ENCODE peak calls at places on chromosomes 16 and 17, in nine cellular contexts. K, Y, J, N, A, B, I, E and T are unnamed samples.

GRCh38 chr17:34683390-34683789 is 104.0 kb downstream of the TMEM132E start:
- DNase-seq in K (no peak), Y (no peak), J (no peak), N (no peak), A (no peak), B (no peak), I (no peak), E (no peak), T (no peak)

GRCh38 chr16:79317521-79317920 is 283.0 kb downstream of the MAF start:
- DNase-seq in K (no peak), Y (no peak), J (no peak), N (no peak), A (no peak), B (no peak), I (no peak), E (no peak), T (no peak)

GRCh38 chr17:58224315-58224714 is 5.3 kb upstream of the MKS1 start:
- DNase-seq in K (no peak), Y (no peak), J (peak), N (peak), A (no peak), B (no peak), I (peak), E (peak), T (no peak)

GRCh38 chr16:8943001-8943763 is 20.5 kb downstream of the USP7 start:
- DNase-seq in K (no peak), Y (no peak), J (no peak), N (no peak), A (no peak), B (no peak), I (no peak), E (no peak), T (no peak)

GRCh38 chr17:28338056-28338768 is 2.7 kb downstream of the TNFAIP1 start:
- DNase-seq in K (no peak), Y (no peak), J (no peak), N (peak), A (no peak), B (no peak), I (peak), E (peak), T (no peak)

GRCh38 chr16:85615852-85616607 is 2.9 kb downstream of the GSE1 start:
- DNase-seq in K (no peak), Y (peak), J (peak), N (peak), A (peak), B (peak), I (peak), E (peak), T (no peak)

GRCh38 chr17:5676012-5676411 is 91.7 kb upstream of the NLRP1 start:
- DNase-seq in K (no peak), Y (no peak), J (no peak), N (no peak), A (no peak), B (no peak), I (no peak), E (no peak), T (no peak)

GRCh38 chr17:31561469-31562412 is 170.3 kb downstream of the RAB11FIP4 start:
- DNase-seq in K (no peak), Y (peak), J (no peak), N (no peak), A (no peak), B (no peak), I (no peak), E (peak), T (no peak)

GRCh38 chr16:27712251-27712711 is 162.3 kb downstream of the KATNIP start:
- DNase-seq in K (no peak), Y (no peak), J (no peak), N (no peak), A (no peak), B (no peak), I (no peak), E (no peak), T (no peak)

GRCh38 chr17:39739020-39739884 is 1.5 kb downstream of the GRB7 start:
- DNase-seq in K (peak), Y (peak), J (peak), N (peak), A (no peak), B (peak), I (no peak), E (peak), T (no peak)

GRCh38 chr17:45719335-45720071 is 64.6 kb upstream of the CRHR1 start:
- DNase-seq in K (peak), Y (no peak), J (peak), N (peak), A (no peak), B (peak), I (peak), E (peak), T (peak)
- TF ChIP-seq CTCF in K (peak), Y (no peak), J (peak), N (peak), A (no peak), B (peak), I (peak), E (peak), T (peak)

DNA sequence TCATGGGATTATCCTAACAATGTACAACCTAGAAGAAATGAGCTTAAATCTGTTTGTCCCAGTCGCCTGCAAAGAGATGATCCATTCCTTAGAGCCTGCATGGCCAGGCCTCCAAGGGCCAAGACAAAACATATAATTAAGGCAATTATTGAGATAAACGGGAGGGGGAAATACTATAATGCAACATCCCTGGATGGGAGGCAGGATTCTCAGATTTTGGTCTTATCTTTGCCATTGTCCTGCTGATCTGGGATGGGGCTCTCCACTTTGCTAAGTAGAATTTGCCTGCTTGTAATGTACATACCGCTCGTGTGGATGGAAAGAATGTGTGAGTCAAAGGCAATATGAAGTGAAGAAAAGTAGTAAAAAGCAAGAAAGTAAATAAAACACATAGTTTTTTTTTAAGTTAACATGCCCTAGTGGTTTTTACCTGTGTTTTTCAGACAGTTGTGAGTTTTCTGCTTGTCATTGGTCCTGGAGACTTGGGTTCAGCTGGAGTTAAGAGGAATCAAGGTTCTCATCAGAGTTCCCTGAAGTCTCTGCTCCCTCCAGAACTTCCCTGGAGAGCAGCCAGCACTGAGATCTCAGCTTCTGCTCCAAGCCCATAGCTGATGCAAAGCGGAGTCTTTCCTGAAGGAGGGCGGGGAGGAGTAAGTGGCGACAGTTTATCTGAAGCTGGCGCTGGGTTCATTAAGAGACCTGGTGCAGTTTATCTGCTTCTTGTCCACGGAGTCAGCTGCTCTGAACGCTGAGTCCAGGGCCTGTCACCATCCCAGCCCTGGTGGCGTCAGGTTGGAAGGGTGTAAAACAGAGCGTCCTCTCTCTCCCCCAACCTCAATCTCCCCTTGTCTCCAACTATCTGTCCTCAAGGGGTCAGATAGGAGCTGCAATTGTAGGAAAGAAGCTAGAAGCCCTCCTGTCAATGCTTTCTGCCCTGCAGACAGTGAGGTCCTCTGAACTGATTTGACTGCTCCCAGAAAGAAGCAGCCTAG is 30.1 kb downstream of the HOXB1 start:
- DNase-seq in K (no peak), Y (no peak), J (no peak), N (no peak), A (no peak), B (no peak), I (no peak), E (peak), T (no peak)
- TF ChIP-seq CTCF in K (no peak), Y (no peak), J (no peak), N (no peak), A (no peak), B (no peak), I (peak), E (no peak), T (no peak)

GRCh38 chr16:19940195-19940594 is 55.5 kb upstream of the GPRC5B start:
- DNase-seq in K (no peak), Y (no peak), J (no peak), N (no peak), A (no peak), B (no peak), I (no peak), E (no peak), T (no peak)

GRCh38 chr16:19938536-19938935 is 53.9 kb upstream of the GPRC5B start:
- DNase-seq in K (no peak), Y (no peak), J (no peak), N (no peak), A (no peak), B (no peak), I (no peak), E (no peak), T (no peak)

GRCh38 chr16:19936431-19936830 is 51.8 kb upstream of the GPRC5B start:
- DNase-seq in K (no peak), Y (no peak), J (no peak), N (no peak), A (no peak), B (no peak), I (no peak), E (no peak), T (no peak)

GRCh38 chr16:19933740-19934139 is 49.1 kb upstream of the GPRC5B start:
- DNase-seq in K (no peak), Y (no peak), J (no peak), N (no peak), A (no peak), B (no peak), I (no peak), E (no peak), T (no peak)

DNA sequence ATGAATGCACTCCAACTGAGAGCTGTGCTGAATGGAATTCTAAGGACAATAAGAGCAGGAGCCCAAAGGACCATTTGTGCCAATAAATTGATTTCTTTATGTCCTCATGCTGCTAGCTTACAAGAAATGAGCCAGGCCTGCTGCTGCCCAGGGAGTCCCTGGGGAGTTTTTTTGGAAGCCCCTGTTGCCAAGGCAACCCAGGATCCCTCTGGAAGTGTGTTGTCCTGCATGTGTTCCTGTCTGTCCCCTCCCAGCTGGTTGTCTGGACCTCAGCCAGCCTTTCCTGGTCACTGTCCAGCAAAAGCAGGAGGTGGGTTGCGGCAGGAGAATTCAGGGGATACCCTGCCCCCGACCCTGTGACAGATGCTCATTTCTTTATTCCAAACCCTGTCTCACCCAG is 51.0 kb upstream of the GPRC5B start:
- DNase-seq in K (no peak), Y (no peak), J (no peak), N (no peak), A (no peak), B (no peak), I (no peak), E (no peak), T (no peak)
- TF ChIP-seq CTCF in K (no peak), Y (no peak), J (no peak), N (no peak), A (no peak), B (no peak), I (no peak), E (no peak), T (no peak)

GRCh38 chr16:31569360-31569717 is 41.6 kb downstream of the AHSP start:
- DNase-seq in K (no peak), Y (no peak), J (no peak), N (no peak), A (no peak), B (no peak), I (no peak), E (no peak), T (no peak)

GRCh38 chr16:31568577-31569359 is 41.1 kb downstream of the AHSP start:
- DNase-seq in K (peak), Y (peak), J (no peak), N (no peak), A (no peak), B (peak), I (no peak), E (no peak), T (no peak)
- TF ChIP-seq CTCF in K (no peak), Y (no peak), J (no peak), N (no peak), A (no peak), B (no peak), I (no peak), E (no peak), T (no peak)

GRCh38 chr17:75661531-75661930 is 5.4 kb downstream of the RECQL5 start:
- DNase-seq in K (no peak), Y (no peak), J (no peak), N (no peak), A (no peak), B (no peak), I (no peak), E (no peak), T (no peak)
- TF ChIP-seq CTCF in K (no peak), Y (no peak), J (no peak), N (no peak), A (no peak), B (no peak), I (no peak), E (no peak), T (no peak)

DNA sequence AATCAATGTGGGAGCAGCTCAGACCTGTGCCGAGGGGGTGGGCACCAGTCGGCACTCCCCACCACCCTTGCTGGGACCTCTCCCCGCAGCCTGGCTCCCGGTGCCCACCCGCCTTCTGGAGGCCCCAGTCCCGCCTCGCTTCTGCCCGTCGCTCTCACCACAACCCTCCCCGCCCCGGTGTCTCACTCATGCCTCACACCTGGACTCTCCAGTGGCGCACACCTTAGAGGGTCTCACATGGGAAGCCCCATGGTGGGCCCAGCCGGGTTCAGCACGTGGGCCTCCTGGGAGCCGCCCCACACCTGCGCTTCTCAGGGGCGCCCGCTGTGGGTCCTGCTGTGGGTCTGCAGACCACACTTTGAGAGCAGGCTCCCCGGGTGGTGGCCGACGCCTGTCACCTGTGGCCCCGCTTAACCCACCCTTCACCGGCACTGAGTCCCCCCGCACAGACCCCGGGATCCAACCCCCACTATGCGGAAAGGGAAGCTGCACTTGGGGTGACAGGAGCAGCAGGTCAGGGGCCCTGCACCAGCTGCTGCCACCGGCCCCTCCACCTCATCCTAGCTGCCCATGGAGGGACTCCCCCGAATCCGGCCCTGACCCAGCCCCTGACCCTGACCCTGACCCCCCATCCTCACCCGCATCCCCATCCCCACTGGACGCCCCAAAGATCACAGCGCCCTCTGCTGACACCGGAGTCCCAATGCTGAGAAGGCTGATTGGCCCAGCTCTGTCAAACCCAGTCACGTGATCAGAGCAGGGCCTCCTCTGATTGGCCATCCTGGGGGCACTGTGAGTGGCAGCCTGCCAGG is 27.4 kb upstream of the SLC38A10 start:
- DNase-seq in K (no peak), Y (no peak), J (no peak), N (no peak), A (no peak), B (peak), I (no peak), E (peak), T (no peak)
- TF ChIP-seq CTCF in K (peak), Y (no peak), J (no peak), N (peak), A (no peak), B (peak), I (peak), E (peak), T (peak)

GRCh38 chr16:2386990-2387389 is 42.3 kb upstream of the CCNF start:
- DNase-seq in K (no peak), Y (no peak), J (no peak), N (no peak), A (no peak), B (no peak), I (no peak), E (peak), T (no peak)
- TF ChIP-seq CTCF in K (no peak), Y (no peak), J (peak), N (no peak), A (no peak), B (peak), I (peak), E (peak), T (no peak)